ENCODE peak calls at places on chromosomes 1 and 21, in six cellular contexts. One of them, this sample, is unnamed.

GRCh38 chr1:202264300-202265075 is 70.9 kb downstream of the LGR6 start:
- DNase-seq in AG09319: no peak
- DNase-seq in endothelial cell: no peak
- DNase-seq in dorsolateral prefrontal cortex: peak
- DNase-seq in fibroblast of villous mesenchyme: no peak
- DNase-seq in GM12865: no peak
- DNase-seq in this sample: no peak

GRCh38 chr21:44419679-44420078 is 35.6 kb upstream of the LRRC3 start:
- DNase-seq in dorsolateral prefrontal cortex: no peak
- DNase-seq in endothelial cell: no peak
- DNase-seq in AG09319: no peak
- DNase-seq in fibroblast of villous mesenchyme: no peak
- DNase-seq in GM12865: no peak
- DNase-seq in this sample: no peak

GRCh38 chr1:94113592-94114322 is 7.2 kb downstream of the ABCA4 start:
- DNase-seq in endothelial cell: no peak
- DNase-seq in GM12865: no peak
- DNase-seq in AG09319: no peak
- DNase-seq in fibroblast of villous mesenchyme: no peak
- DNase-seq in dorsolateral prefrontal cortex: no peak
- DNase-seq in this sample: no peak

GRCh38 chr1:2802421-2802961 is 998 bp upstream of the TTC34 start:
- DNase-seq in GM12865: no peak
- DNase-seq in endothelial cell: no peak
- DNase-seq in fibroblast of villous mesenchyme: no peak
- DNase-seq in dorsolateral prefrontal cortex: no peak
- DNase-seq in AG09319: no peak
- DNase-seq in this sample: no peak

GRCh38 chr1:44784094-44785026 is 3.6 kb downstream of the BEST4 start:
- DNase-seq in fibroblast of villous mesenchyme: no peak
- DNase-seq in GM12865: peak
- DNase-seq in endothelial cell: no peak
- DNase-seq in dorsolateral prefrontal cortex: no peak
- DNase-seq in AG09319: no peak
- DNase-seq in this sample: peak

GRCh38 chr1:16630661-16631247 is 17.4 kb upstream of the NBPF1 start:
- DNase-seq in dorsolateral prefrontal cortex: no peak
- DNase-seq in GM12865: no peak
- DNase-seq in fibroblast of villous mesenchyme: no peak
- DNase-seq in endothelial cell: no peak
- DNase-seq in AG09319: no peak
- DNase-seq in this sample: no peak

GRCh38 chr1:151062738-151063371 is 2.7 kb downstream of the MLLT11 start:
- DNase-seq in AG09319: peak
- DNase-seq in dorsolateral prefrontal cortex: no peak
- DNase-seq in fibroblast of villous mesenchyme: peak
- DNase-seq in GM12865: no peak
- DNase-seq in endothelial cell: no peak
- DNase-seq in this sample: no peak

GRCh38 chr1:60345621-60346020 is 272.1 kb upstream of the C1orf87 start:
- DNase-seq in endothelial cell: no peak
- DNase-seq in fibroblast of villous mesenchyme: peak
- DNase-seq in AG09319: no peak
- DNase-seq in dorsolateral prefrontal cortex: no peak
- DNase-seq in GM12865: no peak
- DNase-seq in this sample: no peak

GRCh38 chr1:90879281-90879680 is 142.6 kb downstream of the ZNF644 start:
- DNase-seq in GM12865: no peak
- DNase-seq in dorsolateral prefrontal cortex: no peak
- DNase-seq in AG09319: no peak
- DNase-seq in fibroblast of villous mesenchyme: peak
- DNase-seq in endothelial cell: no peak
- DNase-seq in this sample: no peak

GRCh38 chr21:28419110-28419509 is 573.6 kb downstream of the LTN1 start:
- DNase-seq in GM12865: no peak
- DNase-seq in AG09319: no peak
- DNase-seq in endothelial cell: no peak
- DNase-seq in dorsolateral prefrontal cortex: no peak
- DNase-seq in fibroblast of villous mesenchyme: peak
- DNase-seq in this sample: no peak

GRCh38 chr1:233912909-233913308 is 8.4 kb downstream of the SLC35F3 start:
- DNase-seq in fibroblast of villous mesenchyme: peak
- DNase-seq in AG09319: no peak
- DNase-seq in GM12865: no peak
- DNase-seq in endothelial cell: no peak
- DNase-seq in dorsolateral prefrontal cortex: no peak
- DNase-seq in this sample: no peak

GRCh38 chr21:14259669-14260458 is 43.9 kb downstream of the RBM11 start:
- DNase-seq in dorsolateral prefrontal cortex: no peak
- DNase-seq in GM12865: peak
- DNase-seq in fibroblast of villous mesenchyme: peak
- DNase-seq in endothelial cell: no peak
- DNase-seq in AG09319: peak
- DNase-seq in this sample: no peak

GRCh38 chr1:237911911-237912310 is 21.2 kb upstream of the ZP4 start:
- DNase-seq in AG09319: no peak
- DNase-seq in endothelial cell: no peak
- DNase-seq in fibroblast of villous mesenchyme: no peak
- DNase-seq in dorsolateral prefrontal cortex: no peak
- DNase-seq in GM12865: no peak
- DNase-seq in this sample: no peak

GRCh38 chr21:27734146-27734545 is 767.3 kb upstream of the ADAMTS5 start:
- DNase-seq in endothelial cell: no peak
- DNase-seq in GM12865: no peak
- DNase-seq in dorsolateral prefrontal cortex: no peak
- DNase-seq in fibroblast of villous mesenchyme: peak
- DNase-seq in AG09319: peak
- DNase-seq in this sample: no peak

GRCh38 chr1:96695954-96696353 is 25.6 kb upstream of the PTBP2 start:
- DNase-seq in AG09319: no peak
- DNase-seq in dorsolateral prefrontal cortex: no peak
- DNase-seq in GM12865: no peak
- DNase-seq in endothelial cell: no peak
- DNase-seq in fibroblast of villous mesenchyme: no peak
- DNase-seq in this sample: no peak

GRCh38 chr1:54705153-54705552 is 10.5 kb upstream of the TTC4 start:
- DNase-seq in GM12865: no peak
- DNase-seq in fibroblast of villous mesenchyme: no peak
- DNase-seq in endothelial cell: no peak
- DNase-seq in AG09319: no peak
- DNase-seq in dorsolateral prefrontal cortex: no peak
- DNase-seq in this sample: no peak

GRCh38 chr1:163162281-163162937 is 40.3 kb downstream of the RGS5 start:
- DNase-seq in AG09319: no peak
- DNase-seq in GM12865: no peak
- DNase-seq in dorsolateral prefrontal cortex: no peak
- DNase-seq in fibroblast of villous mesenchyme: no peak
- DNase-seq in endothelial cell: no peak
- DNase-seq in this sample: no peak

GRCh38 chr21:25607812-25608737 is 794 bp upstream of the MRPL39 start:
- DNase-seq in dorsolateral prefrontal cortex: peak
- DNase-seq in fibroblast of villous mesenchyme: peak
- DNase-seq in GM12865: peak
- DNase-seq in AG09319: peak
- DNase-seq in endothelial cell: peak
- DNase-seq in this sample: peak

GRCh38 chr21:25607151-25607811 is at the start of gene MRPL39:
- DNase-seq in fibroblast of villous mesenchyme: peak
- DNase-seq in AG09319: peak
- DNase-seq in endothelial cell: peak
- DNase-seq in dorsolateral prefrontal cortex: peak
- DNase-seq in GM12865: peak
- DNase-seq in this sample: peak
- TF ChIP-seq CTCF in fibroblast of villous mesenchyme: peak
- TF ChIP-seq CTCF in AG09319: peak
- TF ChIP-seq CTCF in endothelial cell: peak
- TF ChIP-seq CTCF in dorsolateral prefrontal cortex: peak
- TF ChIP-seq CTCF in GM12865: peak
- TF ChIP-seq CTCF in this sample: no peak

DNA sequence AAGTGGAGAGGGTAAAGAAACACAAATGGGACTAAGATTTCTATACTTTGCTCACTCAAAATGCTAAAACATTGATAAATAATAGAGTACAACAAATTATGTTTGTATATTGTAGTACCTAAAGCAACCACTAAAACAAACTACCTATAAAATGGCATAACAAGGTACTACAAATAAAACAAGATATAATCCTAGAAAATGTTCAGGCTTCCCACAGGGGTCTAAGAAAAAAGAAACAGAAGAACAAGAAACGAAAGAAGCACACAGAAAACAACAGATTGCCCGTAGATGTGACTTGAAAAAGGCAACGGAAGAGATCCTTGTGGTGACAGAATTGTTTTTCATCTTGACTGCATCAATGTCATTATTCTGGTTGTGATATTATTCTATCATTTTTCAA is 63.3 kb upstream of the ADGRL4 start:
- DNase-seq in fibroblast of villous mesenchyme: no peak
- DNase-seq in dorsolateral prefrontal cortex: no peak
- DNase-seq in GM12865: no peak
- DNase-seq in AG09319: no peak
- DNase-seq in endothelial cell: no peak
- DNase-seq in this sample: no peak
- TF ChIP-seq CTCF in fibroblast of villous mesenchyme: no peak
- TF ChIP-seq CTCF in dorsolateral prefrontal cortex: no peak
- TF ChIP-seq CTCF in GM12865: no peak
- TF ChIP-seq CTCF in AG09319: no peak
- TF ChIP-seq CTCF in endothelial cell: peak
- TF ChIP-seq CTCF in this sample: no peak

GRCh38 chr1:239913141-239913585 is 178.5 kb upstream of the FMN2 start:
- DNase-seq in AG09319: no peak
- DNase-seq in endothelial cell: no peak
- DNase-seq in fibroblast of villous mesenchyme: no peak
- DNase-seq in GM12865: no peak
- DNase-seq in dorsolateral prefrontal cortex: no peak
- DNase-seq in this sample: no peak

GRCh38 chr1:239918633-239919032 is 173.1 kb upstream of the FMN2 start:
- DNase-seq in fibroblast of villous mesenchyme: no peak
- DNase-seq in GM12865: no peak
- DNase-seq in AG09319: no peak
- DNase-seq in endothelial cell: no peak
- DNase-seq in dorsolateral prefrontal cortex: no peak
- DNase-seq in this sample: no peak

GRCh38 chr1:239912471-239912870 is 179.2 kb upstream of the FMN2 start:
- DNase-seq in fibroblast of villous mesenchyme: no peak
- DNase-seq in dorsolateral prefrontal cortex: no peak
- DNase-seq in endothelial cell: no peak
- DNase-seq in AG09319: no peak
- DNase-seq in GM12865: no peak
- DNase-seq in this sample: no peak

GRCh38 chr1:239909894-239910293 is 181.8 kb upstream of the FMN2 start:
- DNase-seq in fibroblast of villous mesenchyme: peak
- DNase-seq in GM12865: no peak
- DNase-seq in AG09319: peak
- DNase-seq in endothelial cell: no peak
- DNase-seq in dorsolateral prefrontal cortex: peak
- DNase-seq in this sample: no peak

DNA sequence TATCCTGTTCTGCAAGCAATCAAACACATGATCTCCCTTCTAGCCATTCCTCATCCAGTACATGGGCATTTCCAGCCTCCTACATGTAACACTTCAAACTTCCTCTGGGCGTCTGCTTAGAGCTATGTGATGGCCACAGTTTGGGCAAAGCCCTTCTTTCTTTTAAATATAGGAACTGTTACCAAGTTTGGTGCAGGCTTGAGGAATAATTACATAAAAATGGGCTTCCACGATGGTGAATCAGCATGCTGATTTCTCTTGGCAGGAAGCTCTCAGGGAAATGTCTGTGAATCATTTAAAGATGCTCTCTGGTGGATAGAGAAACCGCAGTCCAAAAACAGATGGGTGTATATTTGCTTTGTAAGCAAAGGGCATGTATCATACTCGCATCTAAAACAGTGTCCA is 176.9 kb upstream of the FMN2 start:
- DNase-seq in GM12865: no peak
- DNase-seq in fibroblast of villous mesenchyme: peak
- DNase-seq in dorsolateral prefrontal cortex: no peak
- DNase-seq in AG09319: peak
- DNase-seq in endothelial cell: no peak
- DNase-seq in this sample: no peak
- TF ChIP-seq CTCF in GM12865: no peak
- TF ChIP-seq CTCF in fibroblast of villous mesenchyme: no peak
- TF ChIP-seq CTCF in dorsolateral prefrontal cortex: no peak
- TF ChIP-seq CTCF in AG09319: peak
- TF ChIP-seq CTCF in endothelial cell: no peak
- TF ChIP-seq CTCF in this sample: no peak

DNA sequence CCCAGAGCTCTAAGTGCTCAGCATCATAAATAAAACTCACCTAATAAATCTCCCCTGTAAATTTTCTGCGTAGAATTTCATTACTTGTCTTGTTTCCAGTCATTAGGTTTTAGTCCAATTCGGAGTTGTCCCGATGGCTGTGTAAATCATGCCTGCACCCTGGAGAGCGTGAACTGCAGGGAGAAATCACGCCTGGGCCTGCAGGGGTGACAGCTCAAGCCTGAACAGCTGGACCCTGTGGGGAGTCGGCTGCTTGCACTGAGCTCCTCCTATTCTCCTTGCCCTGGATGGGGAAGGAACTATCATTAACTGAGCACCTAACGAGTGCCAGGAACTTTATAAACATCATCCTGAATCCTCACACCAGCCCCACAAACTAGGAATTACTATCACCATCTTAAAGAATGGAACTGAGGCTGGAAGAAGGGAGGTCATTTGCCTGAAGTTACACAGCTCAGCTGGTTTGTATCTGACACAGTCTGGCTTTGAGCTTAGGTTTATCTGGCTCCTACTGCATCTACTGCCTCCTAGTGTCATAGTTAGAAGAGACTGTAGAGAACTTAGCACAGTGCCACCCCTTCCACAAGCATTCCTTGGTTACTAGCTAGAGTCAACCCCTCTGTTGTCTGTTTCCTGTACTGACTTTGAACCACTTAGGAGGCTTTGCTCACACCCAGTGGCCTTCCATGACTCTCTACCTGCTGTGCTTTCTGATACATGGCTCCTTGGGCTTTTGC is 25.1 kb upstream of the POU3F1 start:
- DNase-seq in dorsolateral prefrontal cortex: no peak
- DNase-seq in fibroblast of villous mesenchyme: peak
- DNase-seq in GM12865: peak
- DNase-seq in endothelial cell: no peak
- DNase-seq in AG09319: no peak
- DNase-seq in this sample: no peak
- TF ChIP-seq CTCF in dorsolateral prefrontal cortex: peak
- TF ChIP-seq CTCF in fibroblast of villous mesenchyme: peak
- TF ChIP-seq CTCF in GM12865: peak
- TF ChIP-seq CTCF in endothelial cell: no peak
- TF ChIP-seq CTCF in AG09319: peak
- TF ChIP-seq CTCF in this sample: peak

DNA sequence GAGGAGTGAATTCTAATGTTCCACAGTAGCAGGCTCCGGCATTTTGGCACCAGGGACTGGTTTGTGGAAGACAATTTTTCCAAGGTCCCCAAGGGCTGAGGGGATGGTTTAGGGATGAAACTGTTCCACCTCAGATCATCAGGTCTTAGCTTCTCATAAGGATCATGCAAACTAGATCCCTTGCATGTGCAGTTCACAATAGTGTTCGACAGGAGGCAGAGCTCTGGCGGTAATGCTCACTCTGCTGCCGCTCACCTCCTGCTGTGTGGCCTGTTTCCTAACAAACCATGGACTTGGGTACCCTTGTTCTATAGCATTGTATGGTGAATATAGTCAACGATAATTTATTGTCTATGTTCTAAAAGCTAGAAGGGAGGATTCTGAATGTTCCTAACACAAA is 16.6 kb downstream of the CRNN start:
- DNase-seq in GM12865: no peak
- DNase-seq in fibroblast of villous mesenchyme: no peak
- DNase-seq in dorsolateral prefrontal cortex: no peak
- DNase-seq in AG09319: no peak
- DNase-seq in endothelial cell: no peak
- DNase-seq in this sample: no peak
- TF ChIP-seq CTCF in GM12865: no peak
- TF ChIP-seq CTCF in fibroblast of villous mesenchyme: no peak
- TF ChIP-seq CTCF in dorsolateral prefrontal cortex: no peak
- TF ChIP-seq CTCF in AG09319: no peak
- TF ChIP-seq CTCF in endothelial cell: peak
- TF ChIP-seq CTCF in this sample: no peak

This sample was measured in natural killer cell.